ENCODE peak calls at places on chromosome 4, in seven cellular contexts. P, V, G, S, O, K and U are unnamed samples.

GRCh38 chr4:151226004-151226932 is 50.7 kb upstream of the PRSS48 start:
- DNase-seq in S (no peak), K (peak), G (no peak), O (no peak), P (no peak), V (peak), U (no peak)

GRCh38 chr4:44927361-44928061 is 201.2 kb upstream of the GNPDA2 start:
- DNase-seq in V (peak), P (no peak), G (peak), K (peak), O (no peak), S (no peak), U (no peak)

GRCh38 chr4:184439856-184440592 is 34.3 kb downstream of the IRF2 start:
- DNase-seq in S (no peak), P (no peak), K (no peak), G (no peak), O (no peak), V (peak), U (no peak)

GRCh38 chr4:159162576-159162975 is 59.7 kb downstream of the RAPGEF2 start:
- DNase-seq in S (no peak), G (no peak), V (no peak), K (no peak), O (no peak), P (no peak), U (no peak)

GRCh38 chr4:28225005-28225404 is 1364.4 kb downstream of the STIM2 start:
- DNase-seq in O (no peak), P (no peak), G (no peak), V (peak), S (no peak), K (peak), U (no peak)

GRCh38 chr4:18571252-18571885 is 549.8 kb upstream of the LCORL start:
- DNase-seq in K (no peak), G (no peak), V (no peak), P (no peak), S (no peak), O (no peak), U (no peak)

GRCh38 chr4:60805500-60806313 is 394.4 kb upstream of the ADGRL3 start:
- DNase-seq in P (no peak), K (peak), V (peak), O (no peak), G (peak), S (no peak), U (no peak)

GRCh38 chr4:85700362-85700761 is 225.4 kb downstream of the ARHGAP24 start:
- DNase-seq in K (no peak), O (no peak), V (no peak), S (no peak), P (no peak), G (no peak), U (no peak)

GRCh38 chr4:48129307-48130014 is 4.6 kb downstream of the TXK start:
- DNase-seq in G (peak), V (no peak), S (no peak), O (no peak), K (no peak), P (no peak), U (no peak)

DNA sequence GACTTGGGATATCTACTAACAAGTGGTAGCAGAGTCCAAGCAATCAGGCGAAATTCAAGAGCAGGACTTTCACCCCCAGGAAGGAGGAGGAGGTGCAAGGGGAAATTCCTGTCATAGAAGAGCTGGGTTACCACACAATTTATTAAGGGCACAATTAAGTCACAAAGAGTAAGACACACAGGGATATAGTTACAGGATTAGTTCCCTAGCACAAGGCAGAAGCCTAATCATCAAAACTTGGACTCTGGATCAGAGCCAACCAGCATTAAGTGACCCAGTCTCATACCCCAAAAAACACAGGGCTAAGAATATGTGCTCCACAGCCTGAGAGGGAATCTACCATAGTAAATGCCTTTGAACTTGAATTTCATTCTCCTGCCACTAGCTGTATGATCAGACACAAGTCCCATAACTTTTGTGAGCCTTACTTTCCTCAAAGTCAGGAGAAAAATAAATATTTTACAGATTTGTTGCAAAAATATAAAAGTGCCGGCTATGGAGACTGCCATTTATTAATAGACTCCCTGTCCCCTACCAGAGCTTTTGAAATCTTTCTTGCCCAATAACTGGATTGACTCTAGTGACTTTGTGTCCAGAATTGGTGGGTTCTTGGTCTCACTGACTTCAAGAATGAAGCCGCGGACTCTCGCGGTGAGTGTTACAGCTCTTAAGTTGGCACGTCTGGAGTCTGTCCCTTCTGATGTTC is 87.0 kb downstream of the SYNPO2 start:
- DNase-seq in V (no peak), O (no peak), G (no peak), P (no peak), S (no peak), K (no peak), U (no peak)
- TF ChIP-seq CTCF in V (no peak), O (no peak), G (no peak), P (no peak), S (no peak), K (no peak), U (no peak)

GRCh38 chr4:72302981-72303704 is 265.9 kb downstream of the ADAMTS3 start:
- DNase-seq in G (peak), K (peak), S (no peak), P (peak), V (peak), O (no peak), U (no peak)
- TF ChIP-seq CTCF in G (peak), K (peak), S (peak), P (no peak), V (peak), O (peak), U (peak)

GRCh38 chr4:128590773-128591172 is 218.7 kb upstream of the JADE1 start:
- DNase-seq in V (peak), S (no peak), O (no peak), P (no peak), K (no peak), G (no peak), U (no peak)
- TF ChIP-seq CTCF in V (no peak), S (no peak), O (no peak), P (no peak), K (no peak), G (no peak), U (no peak)

DNA sequence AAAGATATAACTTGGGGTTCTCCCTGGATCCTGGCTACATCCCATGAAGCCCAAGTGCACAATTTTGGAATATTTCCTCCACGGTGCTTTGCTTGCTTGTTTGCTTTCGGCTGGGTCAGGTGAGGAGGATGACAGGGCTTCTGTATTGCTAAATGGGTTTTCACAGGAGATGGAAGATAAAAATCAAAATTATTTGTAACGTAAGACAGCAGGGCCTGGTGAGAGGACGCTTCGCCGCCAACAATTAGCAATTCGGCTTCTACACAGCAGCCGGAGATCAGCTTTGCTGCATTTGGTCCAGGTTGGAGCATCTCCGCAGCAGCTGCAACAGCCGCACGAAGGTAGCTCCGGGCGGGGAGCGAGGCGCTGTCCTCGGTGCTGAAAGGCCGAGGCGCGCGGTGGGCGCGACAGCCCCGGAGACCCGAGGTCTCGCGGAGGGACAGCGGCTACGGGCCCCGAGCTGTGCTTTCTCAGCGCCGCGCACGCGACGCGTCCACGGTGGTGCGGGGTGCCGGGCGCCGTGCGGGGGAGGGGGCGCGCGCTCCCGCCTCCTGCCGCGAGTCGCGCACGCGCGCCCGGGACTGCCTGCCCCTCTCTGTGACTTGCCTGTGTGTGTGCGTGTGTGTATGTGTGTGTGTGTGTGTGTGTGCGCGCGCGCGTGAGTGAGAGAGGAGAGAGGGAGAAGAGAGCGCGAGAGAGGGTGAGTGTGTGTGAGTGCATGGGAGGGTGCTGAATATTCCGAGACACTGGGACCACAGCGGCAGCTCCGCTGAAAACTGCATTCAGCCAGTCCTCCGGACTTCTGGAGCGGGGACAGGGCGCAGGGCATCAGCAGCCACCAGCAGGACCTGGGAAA is at the start of gene GRIA2:
- DNase-seq in G (peak), S (peak), K (peak), P (no peak), O (peak), V (peak), U (peak)
- TF ChIP-seq CTCF in G (no peak), S (no peak), K (no peak), P (no peak), O (peak), V (no peak), U (no peak)

GRCh38 chr4:72283357-72283756 is 251.6 kb downstream of the NPFFR2 start:
- DNase-seq in V (no peak), K (no peak), O (no peak), G (no peak), P (no peak), S (no peak), U (no peak)
- TF ChIP-seq CTCF in V (no peak), K (peak), O (no peak), G (no peak), P (no peak), S (no peak), U (no peak)

DNA sequence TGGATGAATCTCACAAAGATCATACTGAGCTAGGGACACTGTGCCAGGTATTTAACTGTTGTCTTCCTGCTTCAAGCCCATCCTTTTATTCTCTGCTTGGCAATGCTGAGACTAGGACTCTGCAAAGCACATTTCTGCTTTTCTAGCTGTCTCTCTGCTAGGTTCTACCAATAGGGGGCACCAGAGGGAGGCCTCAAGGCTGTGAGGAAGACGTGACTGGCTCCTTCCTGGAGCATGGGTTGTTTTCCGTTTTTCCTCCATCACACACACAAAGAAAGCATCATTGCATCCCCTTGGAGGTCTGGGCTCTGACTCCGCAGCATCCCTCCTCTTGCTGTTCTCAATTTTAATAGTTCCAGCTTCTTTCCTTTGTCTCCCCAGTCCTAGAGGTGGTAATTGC is 10.9 kb upstream of the DCTD start:
- DNase-seq in K (no peak), G (no peak), S (no peak), P (no peak), V (no peak), O (no peak), U (no peak)
- TF ChIP-seq CTCF in K (peak), G (peak), S (peak), P (no peak), V (peak), O (no peak), U (no peak)

GRCh38 chr4:16752150-16752549 is 146.3 kb downstream of the LDB2 start:
- DNase-seq in G (no peak), V (no peak), K (no peak), O (no peak), S (no peak), P (no peak), U (no peak)
- TF ChIP-seq CTCF in G (no peak), V (peak), K (peak), O (peak), S (peak), P (no peak), U (peak)

GRCh38 chr4:129968778-129969177 is 872.8 kb downstream of the C4orf33 start:
- DNase-seq in K (no peak), P (no peak), G (no peak), O (no peak), V (no peak), S (no peak), U (no peak)
- TF ChIP-seq CTCF in K (no peak), P (no peak), G (no peak), O (no peak), V (no peak), S (no peak), U (no peak)

DNA sequence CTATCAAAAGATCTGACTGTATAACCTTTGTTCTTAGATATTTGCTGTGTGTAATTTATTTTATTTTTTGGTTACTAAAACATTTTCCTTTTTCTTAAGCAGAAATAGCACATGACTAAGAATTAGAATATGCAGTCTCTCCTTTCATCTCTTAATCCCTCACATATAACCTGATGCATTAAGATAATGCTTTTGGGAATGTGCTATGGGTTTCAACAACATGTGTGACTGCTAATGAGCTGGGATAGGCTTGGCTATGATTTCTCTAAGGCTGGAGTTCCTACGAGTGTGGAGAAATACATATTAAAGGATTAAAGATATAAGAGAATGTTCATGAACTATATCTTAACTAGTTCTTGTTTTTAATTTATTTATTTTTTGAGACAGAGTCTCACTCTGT is 41.6 kb downstream of the SHROOM3 start:
- DNase-seq in G (no peak), K (no peak), S (no peak), V (peak), O (no peak), P (no peak), U (no peak)
- TF ChIP-seq CTCF in G (no peak), K (no peak), S (no peak), V (no peak), O (no peak), P (no peak), U (no peak)